ENCODE peak calls at places on chromosomes 11 and 22, in seven cellular contexts. I is colonic mucosa, C is A673, J is MM.1S, T is HAP-1, N is coronary artery, D is Peyer's patch. E is an unnamed sample.
A peak's percentile ranks its signal among the peaks of the same experiment; 100 is the strongest.

GRCh38 chr11:13705710-13706109 is 37.2 kb downstream of the FAR1 start:
- DNase-seq in I (no peak), C (no peak), J (no peak), T (peak; percentile 36), N (no peak), D (no peak), E (no peak)

GRCh38 chr22:26056455-26056854 is 112.8 kb upstream of the SEZ6L start:
- DNase-seq in I (no peak), C (no peak), J (no peak), T (no peak), N (no peak), D (no peak), E (no peak)

GRCh38 chr11:64357446-64357845 is 1.5 kb upstream of the RPS6KA4 start:
- DNase-seq in I (no peak), C (no peak), J (no peak), T (no peak), N (peak; percentile 74), D (no peak), E (no peak)

GRCh38 chr11:124481365-124482323 is 36.1 kb upstream of the OR8B8 start:
- DNase-seq in I (no peak), C (peak; percentile 96), J (peak; percentile 54), T (peak; percentile 48), N (no peak), D (no peak), E (no peak)

GRCh38 chr11:36023922-36024321 is 80.1 kb downstream of the LDLRAD3 start:
- DNase-seq in I (no peak), C (no peak), J (no peak), T (no peak), N (no peak), D (no peak), E (no peak)

GRCh38 chr22:48234011-48234410 is 1471.6 kb downstream of the TBC1D22A start:
- DNase-seq in I (no peak), C (no peak), J (no peak), T (no peak), N (peak; percentile 49), D (no peak), E (no peak)

GRCh38 chr11:113796663-113797259 is 17.2 kb downstream of the CLDN25 start:
- DNase-seq in I (peak; percentile 24), C (peak; percentile 71), J (peak; percentile 25), T (peak; percentile 40), N (no peak), D (no peak), E (peak; percentile 66)

GRCh38 chr11:2257023-2257700 is 13.2 kb downstream of the ASCL2 start:
- DNase-seq in I (peak; percentile 18), C (no peak), J (no peak), T (no peak), N (no peak), D (peak; percentile 46), E (peak; percentile 85)

GRCh38 chr11:34432822-34433221 is 5.9 kb upstream of the CAT start:
- DNase-seq in I (no peak), C (no peak), J (no peak), T (no peak), N (no peak), D (no peak), E (no peak)

GRCh38 chr22:33512961-33513360 is 407.3 kb downstream of the LARGE1 start:
- DNase-seq in I (no peak), C (no peak), J (no peak), T (no peak), N (no peak), D (no peak), E (no peak)

GRCh38 chr22:33913188-33913587 is 7.1 kb downstream of the LARGE1 start:
- DNase-seq in I (no peak), C (no peak), J (no peak), T (no peak), N (no peak), D (no peak), E (no peak)

GRCh38 chr11:33970984-33971466 is 79.1 kb upstream of the LMO2 start:
- DNase-seq in I (peak; percentile 37), C (peak; percentile 96), J (no peak), T (no peak), N (no peak), D (no peak), E (peak; percentile 35)

DNA sequence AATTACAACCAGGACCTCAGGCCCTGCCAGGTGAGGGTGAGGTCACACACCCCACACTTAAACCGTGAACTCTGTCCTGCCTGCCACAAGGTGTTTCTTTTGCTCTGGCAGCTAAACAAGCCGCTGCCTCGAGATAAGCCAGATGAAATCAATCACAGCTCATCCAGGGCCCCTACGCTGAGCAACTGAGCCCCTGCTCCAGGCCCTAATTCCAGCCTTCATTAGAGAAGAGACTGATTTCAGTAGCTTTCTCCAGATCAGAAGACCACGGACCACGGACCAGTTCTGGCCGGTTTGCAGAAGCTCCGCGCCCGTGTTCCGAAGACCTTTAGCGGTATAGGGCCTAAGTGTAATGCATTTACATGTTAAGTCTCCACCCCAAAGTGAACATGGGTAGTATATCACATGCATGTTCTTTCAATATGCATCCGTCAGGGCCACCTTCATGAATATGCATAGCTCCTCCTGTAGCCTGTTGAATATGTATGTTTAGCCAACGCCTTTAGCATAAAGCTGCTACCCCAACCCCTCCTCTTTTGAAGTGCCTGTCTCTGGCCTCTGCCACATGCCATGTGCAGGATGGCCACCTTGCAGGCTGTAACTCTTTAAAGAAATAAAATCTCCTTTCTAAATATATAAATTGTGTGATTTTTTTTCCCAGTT is 14.9 kb upstream of the RAC2 start:
- DNase-seq in I (no peak), C (peak; percentile 42), J (no peak), T (no peak), N (no peak), D (peak; percentile 35), E (no peak)
- H3K4me3 ChIP-seq in I (no peak overlapping the region), C (no peak overlapping the region), J (no peak overlapping the region), T (no peak overlapping the region), N (no peak overlapping the region), D (no peak overlapping the region), E (no peak overlapping the region)

DNA sequence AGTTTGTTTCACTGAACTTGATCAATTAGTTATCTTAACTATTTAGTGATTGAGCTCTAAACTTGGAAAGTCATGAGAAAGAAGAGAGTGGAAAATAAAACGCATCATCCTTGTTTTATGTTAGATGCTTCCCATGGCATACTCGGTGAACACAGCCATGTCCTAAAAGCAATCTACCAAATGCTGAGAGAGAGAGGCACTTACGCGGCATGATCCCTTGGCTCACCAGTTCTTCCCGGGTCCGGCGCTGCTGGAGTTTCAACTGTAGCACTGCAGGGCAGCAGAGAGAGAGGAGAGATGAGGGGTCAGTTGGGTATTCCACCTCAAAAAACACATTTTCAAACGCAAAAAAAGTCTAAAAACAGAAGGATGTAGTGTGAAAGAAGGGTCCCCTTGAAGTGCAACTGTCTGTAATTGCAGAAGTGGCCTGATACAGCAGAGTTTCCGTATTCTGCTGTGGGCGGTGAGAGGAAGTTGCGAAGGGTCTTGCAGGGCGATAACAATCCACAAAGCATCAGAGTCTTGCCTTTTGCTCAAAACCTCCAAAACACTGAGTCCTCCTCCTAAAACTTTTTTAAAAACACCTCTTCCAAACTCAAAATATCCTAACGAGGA is 92.7 kb downstream of the SGSM3 start:
- DNase-seq in I (peak; percentile 28), C (no peak), J (no peak), T (no peak), N (no peak), D (no peak), E (no peak)
- H3K4me3 ChIP-seq in I (peak overlapping the region; percentile 22), C (no peak overlapping the region), J (no peak overlapping the region), T (no peak overlapping the region), N (peak overlapping the region; percentile 30), D (peak overlapping the region; percentile 36), E (no peak overlapping the region)

GRCh38 chr22:37692627-37693285 is 4.1 kb upstream of the TRIOBP start:
- DNase-seq in I (no peak), C (no peak), J (no peak), T (no peak), N (no peak), D (no peak), E (no peak)

GRCh38 chr22:37690901-37691504 is 4.9 kb downstream of the NOL12 start:
- DNase-seq in I (no peak), C (no peak), J (no peak), T (no peak), N (no peak), D (no peak), E (peak; percentile 54)

GRCh38 chr22:37701121-37701786 is 4.4 kb downstream of the TRIOBP start:
- DNase-seq in I (no peak), C (no peak), J (no peak), T (no peak), N (no peak), D (no peak), E (no peak)

GRCh38 chr22:37697540-37697835 is 640 bp downstream of the TRIOBP start:
- DNase-seq in I (no peak), C (no peak), J (no peak), T (no peak), N (no peak), D (no peak), E (no peak)

DNA sequence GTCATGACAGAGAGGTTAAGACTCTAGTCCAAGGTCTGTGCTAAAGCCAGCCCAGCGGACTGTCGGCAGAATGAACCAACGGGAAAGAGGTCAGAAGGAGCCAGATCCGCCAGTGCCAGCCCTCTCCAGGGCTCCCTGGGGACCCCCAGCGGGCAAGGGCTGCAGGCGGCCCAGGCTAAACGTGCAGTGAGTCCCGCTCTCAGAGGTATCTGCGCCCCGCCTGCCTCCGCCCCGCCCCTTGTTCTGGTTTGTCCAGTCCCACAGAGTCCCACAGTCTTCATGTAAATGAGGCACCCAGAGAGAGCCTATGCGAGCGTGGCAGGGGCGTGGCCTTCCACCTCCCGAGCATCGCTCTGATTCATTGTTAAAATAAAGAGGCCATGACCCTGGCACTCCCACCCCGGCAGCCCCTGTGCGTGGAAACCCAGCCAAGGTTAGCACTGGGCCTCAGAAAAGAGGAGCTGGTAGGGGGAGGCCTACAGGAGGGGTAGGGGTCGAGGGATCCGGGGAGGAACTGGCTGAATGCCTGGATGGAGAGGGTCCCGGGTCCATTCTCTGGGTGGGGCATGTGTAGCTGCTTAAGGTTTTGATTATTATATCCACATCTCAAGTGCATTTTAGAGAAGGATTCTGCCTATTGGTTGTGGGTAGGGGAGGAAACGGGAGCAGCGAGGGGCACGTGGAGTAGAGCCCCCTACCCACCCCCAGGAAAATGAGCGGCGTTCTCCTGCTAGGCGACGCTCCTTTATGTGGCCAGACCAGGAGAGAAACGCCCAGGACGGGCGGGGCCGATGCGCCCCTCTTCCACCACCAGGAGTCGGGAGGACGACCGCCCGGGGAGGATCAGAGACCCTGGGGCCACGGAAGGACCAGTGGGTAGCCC is at the start of gene TRIOBP:
- DNase-seq in I (peak; percentile 97), C (peak; percentile 98), J (peak; percentile 95), T (peak; percentile 98), N (peak; percentile 97), D (peak; percentile 96), E (peak; percentile 90)
- H3K4me3 ChIP-seq in I (peak within 1 kb of the TSS; percentile 9), C (peak within 1 kb of the TSS; percentile 39), J (peak within 1 kb of the TSS; percentile 9), T (no peak within 1 kb of the TSS), N (peak within 1 kb of the TSS; percentile 47), D (no peak within 1 kb of the TSS), E (peak within 1 kb of the TSS; percentile 13)

GRCh38 chr11:9211322-9211721 is 53.8 kb downstream of the DENND5A start:
- DNase-seq in I (no peak), C (no peak), J (no peak), T (no peak), N (no peak), D (no peak), E (no peak)

GRCh38 chr11:9207229-9207628 is 57.9 kb downstream of the DENND5A start:
- DNase-seq in I (no peak), C (no peak), J (no peak), T (no peak), N (no peak), D (no peak), E (no peak)

GRCh38 chr11:9210224-9210921 is 54.8 kb downstream of the DENND5A start:
- DNase-seq in I (no peak), C (no peak), J (no peak), T (no peak), N (no peak), D (no peak), E (no peak)

GRCh38 chr11:9208726-9209501 is 56.2 kb downstream of the DENND5A start:
- DNase-seq in I (no peak), C (no peak), J (no peak), T (no peak), N (no peak), D (no peak), E (no peak)

GRCh38 chr11:9210922-9211320 is 54.2 kb downstream of the DENND5A start:
- DNase-seq in I (no peak), C (no peak), J (peak; percentile 26), T (no peak), N (no peak), D (no peak), E (no peak)
- H3K4me3 ChIP-seq in I (no peak overlapping the region), C (no peak overlapping the region), J (no peak overlapping the region), T (no peak overlapping the region), N (no peak overlapping the region), D (no peak overlapping the region), E (no peak overlapping the region)

E was measured in prostate gland.